ENCODE peak calls at places on chromosomes 2 and 18, in seven cellular contexts. H is body of pancreas, R is upper lobe of left lung, V is heart left ventricle, E is transverse colon, Q is right lobe of liver, Y is HepG2. T is an unnamed sample. For H3K4me1, the result is how much of the 10 kb centered on the place peaks cover.

GRCh38 chr18:37537868-37538525 is 27.6 kb downstream of the CELF4 start:
- DNase-seq in V (peak), Q (peak), H (peak), E (peak), R (peak), Y (peak), T (peak)

GRCh38 chr2:209933499-209934458 is 68.7 kb upstream of the RPE start:
- DNase-seq in Q (no peak), Y (no peak), E (no peak), R (no peak), H (peak), V (no peak), T (peak)

GRCh38 chr18:49335677-49336076 is 124.8 kb downstream of the DYM start:
- DNase-seq in R (no peak), Q (no peak), Y (peak), H (no peak), E (no peak), V (no peak), T (no peak)

GRCh38 chr2:38464971-38465788 is 88.1 kb upstream of the ATL2 start:
- DNase-seq in Q (no peak), V (no peak), H (no peak), R (no peak), E (no peak), Y (no peak), T (no peak)

GRCh38 chr2:225328192-225328591 is 71.3 kb upstream of the NYAP2 start:
- DNase-seq in Y (peak), Q (no peak), V (no peak), E (no peak), R (no peak), H (no peak), T (no peak)

GRCh38 chr2:112839407-112840067 is 3.0 kb upstream of the IL1B start:
- DNase-seq in Y (no peak), Q (no peak), H (no peak), V (no peak), E (no peak), R (peak), T (no peak)

GRCh38 chr18:23437357-23438045 is 15.6 kb upstream of the RIOK3 start:
- DNase-seq in E (peak), Y (peak), V (peak), Q (peak), H (peak), R (peak), T (peak)

GRCh38 chr2:240441993-240442411 is 6.5 kb downstream of the GPC1 start:
- DNase-seq in H (no peak), Q (no peak), R (no peak), E (no peak), Y (no peak), V (no peak), T (no peak)

GRCh38 chr18:47953471-47953931 is 23.0 kb upstream of the SMAD2 start:
- DNase-seq in R (peak), H (no peak), V (no peak), E (peak), Y (no peak), Q (no peak), T (peak)

GRCh38 chr18:28065793-28066186 is 111.1 kb downstream of the CDH2 start:
- DNase-seq in V (no peak), Q (no peak), E (no peak), H (no peak), R (no peak), Y (no peak), T (no peak)

GRCh38 chr18:2978208-2978607 is 34.7 kb downstream of the LPIN2 start:
- DNase-seq in H (no peak), R (no peak), E (no peak), Y (no peak), V (no peak), Q (no peak), T (no peak)

GRCh38 chr18:77108001-77108692 is 24.4 kb downstream of the MBP start:
- DNase-seq in Y (no peak), H (no peak), Q (no peak), E (peak), R (peak), V (peak), T (peak)

GRCh38 chr18:10771053-10771709 is 245.4 kb downstream of the NAPG start:
- DNase-seq in Y (no peak), R (no peak), H (no peak), E (no peak), Q (no peak), V (no peak), T (no peak)

GRCh38 chr2:64052468-64053241 is 33.4 kb upstream of the VPS54 start:
- DNase-seq in Y (no peak), V (peak), H (no peak), Q (no peak), E (no peak), R (no peak), T (no peak)

GRCh38 chr2:231409773-231410172 is 14.3 kb downstream of the B3GNT7 start:
- DNase-seq in E (peak), V (no peak), Y (no peak), Q (no peak), H (no peak), R (no peak), T (no peak)

GRCh38 chr2:33005057-33005456 is 58.3 kb downstream of the LTBP1 start:
- DNase-seq in Q (no peak), E (no peak), H (no peak), R (no peak), Y (no peak), V (no peak), T (no peak)

GRCh38 chr2:145715601-145716000 is 1195.7 kb upstream of the ZEB2 start:
- DNase-seq in Q (no peak), V (no peak), R (no peak), H (no peak), E (no peak), Y (no peak), T (no peak)

GRCh38 chr2:42138163-42139016 is 30.8 kb upstream of the EML4 start:
- DNase-seq in E (no peak), H (peak), R (peak), Y (no peak), Q (no peak), V (peak), T (peak)

GRCh38 chr18:905307-905947 is 756 bp downstream of the ADCYAP1 start:
- DNase-seq in Y (no peak), R (no peak), H (no peak), V (no peak), Q (no peak), E (no peak), T (no peak)

DNA sequence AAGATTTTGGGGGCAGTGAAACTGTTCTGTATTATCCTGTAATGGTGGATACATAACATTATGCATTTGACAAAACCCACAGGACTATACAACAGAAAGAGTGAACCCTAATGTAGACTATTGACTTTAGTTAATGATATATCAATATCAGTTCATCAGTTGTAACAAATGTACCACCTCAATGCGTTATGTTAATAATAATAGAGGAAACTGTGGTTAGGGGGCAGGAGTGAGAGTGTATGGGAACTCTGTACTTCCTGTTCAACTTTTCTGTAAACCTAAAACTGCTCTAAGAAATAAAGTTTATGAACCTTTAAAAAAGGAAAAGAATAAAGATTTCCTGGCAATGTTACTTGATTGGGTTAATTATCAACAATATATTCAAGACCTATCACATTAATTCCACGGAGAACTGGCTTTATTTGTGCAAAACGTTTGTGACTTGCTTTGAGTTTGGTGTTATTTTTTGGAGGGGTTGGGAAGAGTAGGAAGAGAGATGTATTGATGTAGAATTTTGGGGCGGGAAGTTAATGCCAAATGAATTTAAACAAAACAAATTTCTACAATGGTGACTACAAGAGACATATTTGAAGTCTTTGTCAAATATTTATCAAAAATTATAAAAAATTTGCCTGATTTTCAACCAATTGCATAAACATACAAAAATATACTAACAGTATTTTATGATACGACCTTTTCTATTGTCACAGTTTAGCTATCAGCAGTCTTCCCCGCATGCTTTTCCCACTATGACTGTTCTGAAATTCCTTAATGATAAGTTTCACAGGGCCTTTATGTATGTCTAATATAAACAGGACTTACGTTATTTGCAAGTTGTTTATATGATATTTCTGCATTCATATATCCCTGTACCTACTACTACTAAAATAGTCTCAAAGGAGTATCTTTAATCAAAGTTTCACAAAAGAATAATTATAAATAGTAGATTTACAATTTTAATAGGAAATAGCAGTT is 2.1 kb upstream of the RTN4 start:
- DNase-seq in H (no peak), V (no peak), R (no peak), Q (no peak), E (no peak), Y (no peak), T (no peak)
- TF ChIP-seq POLR2A in H (no peak), V (no peak), R (no peak), Q (no peak), E (no peak), Y (no peak), T (no peak)

DNA sequence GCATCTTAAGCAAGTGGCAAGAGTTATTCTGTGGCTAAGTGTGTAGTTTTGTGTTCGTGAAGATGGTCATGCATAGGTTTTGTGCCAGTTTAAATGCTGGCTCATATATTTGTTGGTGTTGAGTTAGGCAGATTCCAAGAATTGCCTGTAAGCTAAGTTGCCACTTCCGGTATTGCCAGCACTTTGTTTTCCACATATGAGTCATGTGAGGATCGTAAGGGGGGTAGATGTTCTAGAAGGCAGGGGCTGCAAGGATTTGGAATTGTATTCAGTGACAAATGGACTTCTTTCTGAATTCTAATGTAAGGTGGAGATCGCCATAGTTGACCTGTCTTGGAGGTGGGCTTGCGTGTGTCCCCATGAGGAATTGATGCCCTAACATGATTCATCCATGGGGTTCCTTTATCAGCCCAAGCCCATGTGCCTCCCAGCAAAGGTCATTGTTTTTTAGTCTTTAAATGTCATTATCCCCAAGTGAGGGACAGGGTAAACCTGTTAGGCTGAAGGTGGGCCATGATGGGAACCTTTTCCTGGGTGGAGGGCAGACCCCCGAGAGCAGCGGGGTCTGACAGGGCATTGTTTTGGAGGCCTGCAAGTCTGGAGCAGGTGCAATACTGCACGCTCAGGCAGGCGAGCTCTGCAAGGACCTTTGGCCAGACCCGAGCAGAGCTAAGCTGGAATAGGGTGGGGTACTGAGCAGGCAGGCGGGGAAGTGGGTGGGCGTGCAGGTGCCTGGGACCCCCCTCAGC is 77.3 kb downstream of the LRRFIP1 start:
- DNase-seq in E (no peak), V (no peak), R (no peak), Q (no peak), Y (no peak), H (no peak), T (no peak)
- H3K4me1 ChIP-seq in E (half or more), V (half or more), R (half or more), Q (under half), Y (under half), H (under half), T (under half)

GRCh38 chr2:108587621-108588020 is 53.4 kb downstream of the LIMS1 start:
- DNase-seq in Q (no peak), R (peak), V (peak), Y (no peak), E (no peak), H (no peak), T (no peak)

GRCh38 chr2:108586631-108587030 is 52.4 kb downstream of the LIMS1 start:
- DNase-seq in R (no peak), Y (no peak), H (no peak), Q (no peak), V (peak), E (no peak), T (no peak)

GRCh38 chr2:108589372-108589771 is 55.1 kb downstream of the LIMS1 start:
- DNase-seq in E (no peak), Q (no peak), Y (no peak), V (no peak), H (no peak), R (no peak), T (no peak)

GRCh38 chr2:108589786-108590185 is 55.5 kb downstream of the LIMS1 start:
- DNase-seq in R (no peak), E (no peak), V (no peak), H (no peak), Y (no peak), Q (no peak), T (no peak)

DNA sequence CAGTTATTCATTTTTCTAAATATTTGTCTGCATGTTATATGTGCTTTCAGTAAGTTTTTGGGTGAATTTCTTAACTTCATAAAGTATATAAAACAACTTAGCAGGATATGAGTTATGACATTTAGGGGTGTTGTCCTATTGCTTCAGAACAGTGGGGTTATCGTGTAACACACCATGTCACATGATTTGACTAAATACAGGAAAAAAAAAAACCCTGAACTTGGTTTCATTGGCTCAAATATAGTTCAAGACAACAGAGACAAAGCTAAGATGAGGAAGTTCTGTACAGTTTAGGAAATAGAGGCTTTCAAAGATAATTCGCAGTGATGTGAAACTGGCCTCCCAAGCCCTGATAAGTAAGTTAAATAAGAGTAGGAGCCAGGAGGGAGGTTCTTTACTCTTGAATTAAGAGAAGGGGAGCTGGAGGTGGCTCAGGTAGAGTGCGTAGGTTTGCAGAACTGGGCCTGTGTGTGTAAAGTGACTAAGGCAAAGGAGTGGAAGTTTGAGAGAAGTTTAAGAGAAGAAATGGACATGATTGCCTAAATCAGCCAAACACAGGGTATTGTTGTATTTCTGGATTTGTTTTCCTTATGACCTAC is 53.9 kb downstream of the LIMS1 start:
- DNase-seq in R (peak), V (no peak), E (no peak), Q (no peak), Y (no peak), H (no peak), T (no peak)
- TF ChIP-seq POLR2A in R (no peak), V (no peak), E (peak), Q (peak), Y (no peak), H (no peak), T (no peak)

GRCh38 chr2:47520825-47521665 is 118.1 kb downstream of the MSH2 start:
- DNase-seq in Y (no peak), V (peak), R (peak), H (peak), E (peak), Q (peak), T (peak)
- H3K4me1 ChIP-seq in Y (under half), V (under half), R (under half), H (under half), E (under half), Q (under half), T (under half)

DNA sequence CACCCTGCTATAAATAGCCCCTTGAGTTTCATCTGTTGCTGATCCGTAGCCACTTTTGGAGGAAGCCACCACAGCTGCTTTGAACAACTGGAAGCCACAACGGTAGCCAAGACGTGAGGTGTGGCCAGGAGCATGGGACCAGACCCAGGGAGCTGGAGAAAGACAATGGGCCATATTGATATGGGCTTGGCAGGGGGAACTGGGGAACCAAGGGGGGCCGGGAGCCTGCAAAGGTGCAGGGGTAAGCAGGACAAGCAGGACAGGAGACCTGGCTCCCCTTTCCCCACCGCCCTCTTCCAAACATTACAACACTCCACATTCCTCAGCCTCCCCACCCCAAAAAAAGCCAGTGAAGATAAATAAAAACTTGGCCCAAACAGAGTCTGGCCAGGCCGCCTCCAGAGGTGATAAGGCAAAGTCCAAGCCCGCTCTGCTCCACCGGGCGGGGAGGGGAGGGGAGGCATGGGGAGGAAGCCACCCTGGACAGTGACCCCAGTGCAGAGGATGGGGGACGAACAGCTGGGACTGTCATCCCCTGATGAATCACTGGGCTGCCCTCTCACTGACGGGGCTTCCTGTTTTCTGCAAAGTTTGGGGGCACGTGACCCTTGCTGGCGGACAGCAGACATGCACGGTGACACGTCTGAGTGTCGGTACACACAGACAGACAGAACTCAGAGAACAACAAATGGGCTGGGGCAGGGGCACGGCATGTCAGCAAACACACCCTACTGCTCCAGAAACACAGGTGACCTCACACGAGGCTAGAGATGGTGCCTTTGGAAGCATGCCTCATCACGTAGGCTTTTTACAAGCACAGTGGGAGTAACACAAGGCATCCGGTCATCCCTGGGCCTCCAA is 100.3 kb downstream of the TNS1 start:
- DNase-seq in Q (peak), H (peak), V (peak), E (peak), Y (peak), R (peak), T (peak)
- TF ChIP-seq POLR2A in Q (peak), H (peak), V (no peak), E (peak), Y (no peak), R (peak), T (no peak)

GRCh38 chr2:67565761-67566160 is 168.6 kb downstream of the ETAA1 start:
- DNase-seq in Y (no peak), V (no peak), H (no peak), R (no peak), Q (no peak), E (no peak), T (no peak)

GRCh38 chr2:67566958-67567635 is 170.0 kb downstream of the ETAA1 start:
- DNase-seq in R (no peak), Y (no peak), Q (no peak), V (no peak), E (no peak), H (no peak), T (no peak)

GRCh38 chr2:67566292-67566691 is 169.2 kb downstream of the ETAA1 start:
- DNase-seq in V (no peak), H (no peak), R (no peak), E (no peak), Y (no peak), Q (no peak), T (no peak)

GRCh38 chr2:67564076-67564475 is 166.9 kb downstream of the ETAA1 start:
- DNase-seq in Q (no peak), V (no peak), H (no peak), R (no peak), Y (no peak), E (no peak), T (no peak)

DNA sequence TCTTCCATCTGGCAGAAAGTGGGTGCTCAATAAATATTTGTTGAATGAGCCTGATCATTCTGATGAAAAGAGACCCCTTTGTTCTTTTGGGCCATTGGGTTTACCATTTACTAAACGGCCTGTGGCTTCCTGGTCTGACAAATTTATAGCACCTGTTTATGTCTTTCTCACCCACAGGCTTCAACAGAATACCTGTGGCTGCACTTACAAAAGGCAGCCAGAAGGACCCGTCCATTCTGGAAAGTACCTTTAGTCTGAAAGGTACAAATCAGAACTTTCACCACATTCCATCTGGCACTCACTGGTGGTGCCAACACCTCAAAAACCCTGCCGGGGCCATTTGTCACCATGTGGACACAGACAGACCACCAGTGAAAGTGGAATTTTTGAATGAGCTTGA is 167.5 kb downstream of the ETAA1 start:
- DNase-seq in H (no peak), V (no peak), E (no peak), Q (no peak), R (no peak), Y (no peak), T (no peak)
- H3K4me1 ChIP-seq in H (half or more), V (under half), E (under half), Q (under half), R (under half), Y (under half), T (under half)

T was measured in testis.